ENCODE peak calls at places on chromosome 9, in four cellular contexts. Y is H9, W is H1, F is IMR-90. N is an unnamed sample.

GRCh38 chr9:129027685-129028191 is 393 bp downstream of the SH3GLB2 start:
- DNase-seq in Y (no peak), F (no peak), W (no peak), N (peak)

GRCh38 chr9:73264636-73265035 is 113.0 kb downstream of the ANXA1 start:
- DNase-seq in F (no peak), Y (no peak), W (no peak), N (no peak)

GRCh38 chr9:91433180-91433579 is 9.5 kb upstream of the NFIL3 start:
- DNase-seq in W (no peak), F (peak), Y (no peak), N (no peak)

GRCh38 chr9:70111042-70111602 is 67.5 kb downstream of the MAMDC2 start:
- DNase-seq in W (peak), Y (peak), F (peak), N (peak)

GRCh38 chr9:102728946-102729345 is 266.2 kb upstream of the CYLC2 start:
- DNase-seq in W (no peak), Y (no peak), F (no peak), N (no peak)

GRCh38 chr9:109975574-109976327 is 195.8 kb downstream of the PALM2AKAP2 start:
- DNase-seq in F (peak), Y (no peak), W (no peak), N (no peak)

GRCh38 chr9:92171822-92172221 is 56.6 kb upstream of the SPTLC1 start:
- DNase-seq in W (no peak), F (no peak), Y (no peak), N (no peak)

GRCh38 chr9:115134941-115135340 is 17.0 kb upstream of the TNC start:
- DNase-seq in W (no peak), F (peak), Y (no peak), N (no peak)

GRCh38 chr9:93207326-93207814 is 23.4 kb downstream of the WNK2 start:
- DNase-seq in W (no peak), Y (no peak), F (peak), N (no peak)

GRCh38 chr9:87569008-87569908 is 71.6 kb downstream of the DAPK1 start:
- DNase-seq in Y (no peak), W (no peak), F (no peak), N (no peak)

GRCh38 chr9:26357803-26358339 is 534.7 kb downstream of the CAAP1 start:
- DNase-seq in W (no peak), Y (no peak), F (no peak), N (no peak)
- H3K14ac ChIP-seq in W (no peak), Y (no peak), F (no peak), N (no peak)

GRCh38 chr9:116287721-116288120 is 134.1 kb downstream of the PAPPA start:
- DNase-seq in W (no peak), F (peak), Y (no peak), N (no peak)

GRCh38 chr9:116282598-116282997 is 129.0 kb downstream of the PAPPA start:
- DNase-seq in Y (no peak), W (no peak), F (no peak), N (peak)

GRCh38 chr9:116286287-116286686 is 132.7 kb downstream of the PAPPA start:
- DNase-seq in F (no peak), Y (peak), W (peak), N (peak)

GRCh38 chr9:116284518-116284917 is 130.9 kb downstream of the PAPPA start:
- DNase-seq in F (no peak), W (no peak), Y (no peak), N (no peak)

GRCh38 chr9:116285320-116285719 is 131.7 kb downstream of the PAPPA start:
- DNase-seq in W (no peak), Y (peak), F (no peak), N (no peak)
- H2BK5ac ChIP-seq in W (peak), Y (no peak), F (no peak), N (no peak)

GRCh38 chr9:89020754-89021153 is 29.5 kb downstream of the S1PR3 start:
- DNase-seq in Y (no peak), W (no peak), F (no peak), N (no peak)

GRCh38 chr9:89021154-89021803 is 30.0 kb downstream of the S1PR3 start:
- DNase-seq in W (no peak), Y (no peak), F (peak), N (no peak)

GRCh38 chr9:89022902-89023301 is 31.6 kb downstream of the S1PR3 start:
- DNase-seq in Y (no peak), W (no peak), F (peak), N (no peak)

GRCh38 chr9:89023788-89024187 is 32.5 kb downstream of the S1PR3 start:
- DNase-seq in W (no peak), F (peak), Y (no peak), N (no peak)

GRCh38 chr9:89022071-89022721 is 30.9 kb downstream of the S1PR3 start:
- DNase-seq in W (no peak), Y (no peak), F (peak), N (no peak)
- H3K14ac ChIP-seq in W (no peak), Y (no peak), F (no peak), N (no peak)

GRCh38 chr9:112174965-112175795 is at the start of gene SUSD1:
- DNase-seq in F (no peak), W (no peak), Y (peak), N (peak)
- H2BK5ac ChIP-seq in F (no peak), W (peak), Y (no peak), N (no peak)

DNA sequence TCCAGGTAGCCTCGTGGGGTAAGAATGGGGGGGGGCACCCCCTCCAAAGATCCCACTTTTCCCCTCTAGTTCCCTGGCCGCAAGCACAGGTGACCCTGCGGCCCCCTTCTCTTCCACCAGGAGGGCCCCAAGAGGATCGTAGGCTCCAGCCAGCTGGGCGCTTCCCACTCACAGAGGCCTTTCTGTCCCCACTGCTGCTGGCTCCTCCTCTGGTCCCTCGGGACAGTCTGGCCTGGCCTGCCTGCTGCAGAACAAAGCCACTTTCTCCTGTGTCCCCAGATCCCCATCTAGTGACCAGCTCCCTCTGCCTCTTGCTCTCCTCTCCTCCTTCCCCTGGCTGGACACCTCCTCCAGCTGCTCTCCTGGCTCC is 534 bp upstream of the SAPCD2 start:
- DNase-seq in W (no peak), F (no peak), Y (no peak), N (no peak)
- H3K14ac ChIP-seq in W (no peak), F (no peak), Y (peak), N (peak)

GRCh38 chr9:132943677-132944293 is 631 bp downstream of the TSC1 start:
- DNase-seq in F (no peak), Y (no peak), W (no peak), N (no peak)
- H2BK5ac ChIP-seq in F (peak), Y (peak), W (peak), N (peak)

DNA sequence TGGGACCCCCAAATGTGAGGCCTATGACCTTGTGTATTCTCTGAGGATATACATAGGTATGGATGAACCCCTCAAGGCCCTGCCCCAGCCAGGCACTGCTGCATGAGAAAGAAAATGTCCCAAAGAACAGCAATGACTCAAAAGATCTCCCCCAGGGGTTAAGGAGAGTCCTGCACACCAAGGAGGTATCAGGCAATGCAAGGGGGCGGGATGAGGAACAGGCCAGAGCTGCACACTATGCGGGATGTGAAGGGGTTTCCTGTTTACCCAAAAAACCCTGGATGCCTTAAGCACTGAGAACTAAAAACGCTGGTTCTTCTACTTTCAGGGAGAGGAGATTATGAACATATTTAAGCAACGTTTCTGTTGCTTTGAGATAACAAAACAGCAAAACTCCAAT is 3.4 kb downstream of the RAPGEF1 start:
- DNase-seq in F (no peak), W (no peak), Y (no peak), N (no peak)
- H3K14ac ChIP-seq in F (no peak), W (no peak), Y (no peak), N (no peak)

N was measured in neuronal stem cell.